ENCODE peak calls at places on chromosomes 12 and 14, in eight cellular contexts. One of them, this sample, is unnamed.
A peak's percentile ranks its signal among the peaks of the same experiment; 100 is the strongest.

GRCh38 chr12:94175763-94176660 is 27.6 kb downstream of the PLXNC1 start:
- DNase-seq in OCI-LY7: peak; percentile 37
- DNase-seq in A549: no peak
- DNase-seq in CD4-positive, alpha-beta T cell: no peak
- DNase-seq in WERI-Rb-1: no peak
- DNase-seq in tibial artery: no peak
- DNase-seq in epithelial cell of proximal tubule: no peak
- DNase-seq in fibroblast of lung: peak; percentile 48
- DNase-seq in this sample: no peak

GRCh38 chr14:55891692-55892091 is 226.5 kb upstream of the PELI2 start:
- DNase-seq in OCI-LY7: no peak
- DNase-seq in fibroblast of lung: no peak
- DNase-seq in WERI-Rb-1: no peak
- DNase-seq in epithelial cell of proximal tubule: no peak
- DNase-seq in tibial artery: no peak
- DNase-seq in A549: no peak
- DNase-seq in CD4-positive, alpha-beta T cell: no peak
- DNase-seq in this sample: no peak

GRCh38 chr12:20101046-20101445 is 267.3 kb upstream of the PDE3A start:
- DNase-seq in tibial artery: peak; percentile 36
- DNase-seq in OCI-LY7: no peak
- DNase-seq in CD4-positive, alpha-beta T cell: no peak
- DNase-seq in A549: no peak
- DNase-seq in epithelial cell of proximal tubule: no peak
- DNase-seq in fibroblast of lung: no peak
- DNase-seq in WERI-Rb-1: no peak
- DNase-seq in this sample: no peak

GRCh38 chr14:51677276-51677675 is 25.6 kb downstream of the FRMD6 start:
- DNase-seq in OCI-LY7: no peak
- DNase-seq in CD4-positive, alpha-beta T cell: no peak
- DNase-seq in tibial artery: no peak
- DNase-seq in epithelial cell of proximal tubule: peak; percentile 30
- DNase-seq in A549: no peak
- DNase-seq in fibroblast of lung: peak; percentile 82
- DNase-seq in WERI-Rb-1: no peak
- DNase-seq in this sample: no peak

GRCh38 chr12:104219361-104219892 is 3.8 kb downstream of the TXNRD1 start:
- DNase-seq in CD4-positive, alpha-beta T cell: no peak
- DNase-seq in WERI-Rb-1: no peak
- DNase-seq in A549: peak; percentile 99
- DNase-seq in tibial artery: no peak
- DNase-seq in OCI-LY7: no peak
- DNase-seq in epithelial cell of proximal tubule: peak; percentile 92
- DNase-seq in fibroblast of lung: peak; percentile 98
- DNase-seq in this sample: no peak

GRCh38 chr14:36520601-36521525 is 831 bp upstream of the NKX2-1 start:
- DNase-seq in tibial artery: no peak
- DNase-seq in epithelial cell of proximal tubule: no peak
- DNase-seq in A549: peak; percentile 57
- DNase-seq in WERI-Rb-1: no peak
- DNase-seq in fibroblast of lung: peak; percentile 11
- DNase-seq in OCI-LY7: no peak
- DNase-seq in CD4-positive, alpha-beta T cell: no peak
- DNase-seq in this sample: peak; percentile 80

GRCh38 chr14:26863736-26864135 is 265.9 kb upstream of the NOVA1 start:
- DNase-seq in tibial artery: no peak
- DNase-seq in WERI-Rb-1: no peak
- DNase-seq in CD4-positive, alpha-beta T cell: no peak
- DNase-seq in epithelial cell of proximal tubule: no peak
- DNase-seq in fibroblast of lung: peak; percentile 41
- DNase-seq in A549: no peak
- DNase-seq in OCI-LY7: no peak
- DNase-seq in this sample: no peak

GRCh38 chr12:51971679-51972423 is 20.4 kb downstream of the ACVR1B start:
- DNase-seq in fibroblast of lung: no peak
- DNase-seq in A549: no peak
- DNase-seq in tibial artery: no peak
- DNase-seq in epithelial cell of proximal tubule: peak; percentile 57
- DNase-seq in CD4-positive, alpha-beta T cell: no peak
- DNase-seq in WERI-Rb-1: no peak
- DNase-seq in OCI-LY7: no peak
- DNase-seq in this sample: no peak

GRCh38 chr12:53465679-53466078 is 13.8 kb downstream of the PCBP2 start:
- DNase-seq in WERI-Rb-1: no peak
- DNase-seq in CD4-positive, alpha-beta T cell: no peak
- DNase-seq in fibroblast of lung: no peak
- DNase-seq in tibial artery: no peak
- DNase-seq in epithelial cell of proximal tubule: no peak
- DNase-seq in A549: no peak
- DNase-seq in OCI-LY7: no peak
- DNase-seq in this sample: no peak
- TF ChIP-seq CTCF in WERI-Rb-1: no peak
- TF ChIP-seq CTCF in CD4-positive, alpha-beta T cell: no peak
- TF ChIP-seq CTCF in fibroblast of lung: no peak
- TF ChIP-seq CTCF in tibial artery: no peak
- TF ChIP-seq CTCF in epithelial cell of proximal tubule: no peak
- TF ChIP-seq CTCF in A549: no peak
- TF ChIP-seq CTCF in OCI-LY7: peak; percentile 24
- TF ChIP-seq CTCF in this sample: no peak

GRCh38 chr14:96272777-96273471 is 16.9 kb downstream of the BDKRB1 start:
- DNase-seq in tibial artery: no peak
- DNase-seq in epithelial cell of proximal tubule: no peak
- DNase-seq in A549: peak; percentile 66
- DNase-seq in fibroblast of lung: no peak
- DNase-seq in WERI-Rb-1: no peak
- DNase-seq in OCI-LY7: no peak
- DNase-seq in CD4-positive, alpha-beta T cell: no peak
- DNase-seq in this sample: no peak
- TF ChIP-seq CTCF in tibial artery: no peak
- TF ChIP-seq CTCF in epithelial cell of proximal tubule: no peak
- TF ChIP-seq CTCF in A549: no peak
- TF ChIP-seq CTCF in fibroblast of lung: no peak
- TF ChIP-seq CTCF in WERI-Rb-1: no peak
- TF ChIP-seq CTCF in OCI-LY7: no peak
- TF ChIP-seq CTCF in CD4-positive, alpha-beta T cell: no peak
- TF ChIP-seq CTCF in this sample: no peak

GRCh38 chr12:121810234-121810817 is 6.5 kb downstream of the SETD1B start:
- DNase-seq in WERI-Rb-1: no peak
- DNase-seq in OCI-LY7: no peak
- DNase-seq in tibial artery: no peak
- DNase-seq in CD4-positive, alpha-beta T cell: no peak
- DNase-seq in epithelial cell of proximal tubule: no peak
- DNase-seq in A549: no peak
- DNase-seq in fibroblast of lung: no peak
- DNase-seq in this sample: no peak

GRCh38 chr12:121808623-121809022 is 4.8 kb downstream of the SETD1B start:
- DNase-seq in tibial artery: no peak
- DNase-seq in A549: no peak
- DNase-seq in fibroblast of lung: no peak
- DNase-seq in CD4-positive, alpha-beta T cell: no peak
- DNase-seq in epithelial cell of proximal tubule: no peak
- DNase-seq in OCI-LY7: no peak
- DNase-seq in WERI-Rb-1: no peak
- DNase-seq in this sample: no peak

GRCh38 chr12:121807656-121808347 is 4.0 kb downstream of the SETD1B start:
- DNase-seq in epithelial cell of proximal tubule: no peak
- DNase-seq in tibial artery: no peak
- DNase-seq in A549: no peak
- DNase-seq in fibroblast of lung: no peak
- DNase-seq in WERI-Rb-1: no peak
- DNase-seq in CD4-positive, alpha-beta T cell: no peak
- DNase-seq in OCI-LY7: no peak
- DNase-seq in this sample: no peak

GRCh38 chr12:121810833-121811433 is 7.1 kb downstream of the SETD1B start:
- DNase-seq in A549: no peak
- DNase-seq in WERI-Rb-1: no peak
- DNase-seq in OCI-LY7: no peak
- DNase-seq in epithelial cell of proximal tubule: no peak
- DNase-seq in fibroblast of lung: no peak
- DNase-seq in CD4-positive, alpha-beta T cell: no peak
- DNase-seq in tibial artery: no peak
- DNase-seq in this sample: no peak

GRCh38 chr12:121809712-121810116 is 5.9 kb downstream of the SETD1B start:
- DNase-seq in A549: no peak
- DNase-seq in CD4-positive, alpha-beta T cell: no peak
- DNase-seq in epithelial cell of proximal tubule: no peak
- DNase-seq in OCI-LY7: no peak
- DNase-seq in fibroblast of lung: no peak
- DNase-seq in tibial artery: no peak
- DNase-seq in WERI-Rb-1: no peak
- DNase-seq in this sample: no peak
- TF ChIP-seq CTCF in A549: no peak
- TF ChIP-seq CTCF in CD4-positive, alpha-beta T cell: no peak
- TF ChIP-seq CTCF in epithelial cell of proximal tubule: no peak
- TF ChIP-seq CTCF in OCI-LY7: no peak
- TF ChIP-seq CTCF in fibroblast of lung: no peak
- TF ChIP-seq CTCF in tibial artery: no peak
- TF ChIP-seq CTCF in WERI-Rb-1: no peak
- TF ChIP-seq CTCF in this sample: no peak

DNA sequence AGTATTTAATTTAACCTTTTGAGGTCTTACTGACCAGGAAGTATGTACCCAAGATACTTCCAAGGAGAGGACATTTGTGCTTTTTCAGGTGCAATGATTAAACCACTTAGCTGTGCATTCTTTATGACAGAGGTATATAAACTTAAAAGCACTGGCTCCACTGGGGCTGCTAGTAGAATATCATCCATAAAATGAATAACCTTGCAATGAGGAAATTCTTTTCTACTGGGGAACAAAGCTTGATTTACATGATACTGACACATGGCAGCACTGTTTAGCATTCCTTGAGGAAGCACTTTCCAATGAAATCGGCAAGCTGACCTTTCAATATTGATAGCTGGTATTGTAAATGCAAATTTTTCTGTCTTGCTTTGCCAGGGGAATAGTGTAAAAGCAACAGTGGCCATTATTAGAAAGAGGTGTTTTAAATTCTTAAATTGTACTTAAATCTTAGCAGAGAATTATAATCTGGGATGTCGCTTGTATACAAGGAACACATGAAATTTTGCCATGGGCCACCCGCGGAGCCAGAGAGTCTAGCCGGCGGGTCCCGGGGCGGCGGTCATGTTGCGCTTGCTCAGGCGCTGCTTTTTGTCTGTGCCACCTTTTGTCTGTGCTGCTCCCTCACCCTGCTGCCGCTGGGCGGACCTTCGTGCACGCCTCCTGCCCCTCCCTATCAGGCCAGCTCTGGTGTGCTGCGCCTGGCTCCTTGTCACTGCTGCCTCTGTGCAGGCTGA is 20.9 kb upstream of the BLTP3B start:
- DNase-seq in OCI-LY7: no peak
- DNase-seq in WERI-Rb-1: no peak
- DNase-seq in A549: peak; percentile 85
- DNase-seq in CD4-positive, alpha-beta T cell: peak; percentile 56
- DNase-seq in fibroblast of lung: peak; percentile 41
- DNase-seq in epithelial cell of proximal tubule: no peak
- DNase-seq in tibial artery: peak; percentile 67
- DNase-seq in this sample: peak; percentile 85
- TF ChIP-seq CTCF in OCI-LY7: no peak
- TF ChIP-seq CTCF in WERI-Rb-1: no peak
- TF ChIP-seq CTCF in A549: no peak
- TF ChIP-seq CTCF in CD4-positive, alpha-beta T cell: no peak
- TF ChIP-seq CTCF in fibroblast of lung: peak; percentile 7
- TF ChIP-seq CTCF in epithelial cell of proximal tubule: peak; percentile 22
- TF ChIP-seq CTCF in tibial artery: peak; percentile 28
- TF ChIP-seq CTCF in this sample: no peak

GRCh38 chr14:35140718-35141581 is 18.6 kb downstream of the PRORP start:
- DNase-seq in WERI-Rb-1: no peak
- DNase-seq in epithelial cell of proximal tubule: no peak
- DNase-seq in A549: no peak
- DNase-seq in OCI-LY7: peak; percentile 59
- DNase-seq in CD4-positive, alpha-beta T cell: no peak
- DNase-seq in tibial artery: no peak
- DNase-seq in fibroblast of lung: peak; percentile 62
- DNase-seq in this sample: no peak
- TF ChIP-seq CTCF in WERI-Rb-1: no peak
- TF ChIP-seq CTCF in epithelial cell of proximal tubule: no peak
- TF ChIP-seq CTCF in A549: peak; percentile 31
- TF ChIP-seq CTCF in OCI-LY7: peak; percentile 88
- TF ChIP-seq CTCF in CD4-positive, alpha-beta T cell: peak; percentile 73
- TF ChIP-seq CTCF in tibial artery: peak; percentile 65
- TF ChIP-seq CTCF in fibroblast of lung: peak; percentile 2
- TF ChIP-seq CTCF in this sample: peak; percentile 75

DNA sequence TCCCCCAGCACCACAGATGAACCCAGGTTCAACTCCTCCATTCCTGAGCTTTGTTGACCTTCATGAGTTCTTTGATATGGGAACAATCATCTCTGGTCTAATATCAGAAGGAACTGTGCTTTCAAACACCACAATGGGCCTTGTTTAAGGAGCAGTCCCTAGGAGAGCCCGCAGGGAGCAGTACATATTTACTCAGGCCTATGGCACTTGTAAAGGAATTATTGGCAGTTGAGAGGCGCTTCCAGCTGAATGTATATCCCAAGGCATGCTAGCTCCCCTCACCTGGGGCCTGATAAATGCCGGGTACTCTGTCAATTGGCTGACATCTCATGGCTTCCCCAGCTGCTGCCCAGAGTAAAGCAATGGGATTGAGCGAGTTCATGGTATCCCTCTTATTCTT is 76.2 kb downstream of the ZFP36L1 start:
- DNase-seq in CD4-positive, alpha-beta T cell: no peak
- DNase-seq in tibial artery: no peak
- DNase-seq in WERI-Rb-1: peak; percentile 16
- DNase-seq in epithelial cell of proximal tubule: no peak
- DNase-seq in OCI-LY7: no peak
- DNase-seq in A549: no peak
- DNase-seq in fibroblast of lung: no peak
- DNase-seq in this sample: no peak
- TF ChIP-seq CTCF in CD4-positive, alpha-beta T cell: no peak
- TF ChIP-seq CTCF in tibial artery: no peak
- TF ChIP-seq CTCF in WERI-Rb-1: peak; percentile 3
- TF ChIP-seq CTCF in epithelial cell of proximal tubule: no peak
- TF ChIP-seq CTCF in OCI-LY7: no peak
- TF ChIP-seq CTCF in A549: no peak
- TF ChIP-seq CTCF in fibroblast of lung: no peak
- TF ChIP-seq CTCF in this sample: no peak

This sample was measured in glutamatergic neuron.